ENCODE peak calls at places on chromosomes 7 and 10, in ten cellular contexts. One of them, this sample, is unnamed.

GRCh38 chr7:23604296-23604640 is 7.1 kb downstream of the CCDC126 start:
- DNase-seq in NB4: no peak
- DNase-seq in GM13977: no peak
- DNase-seq in left lung: no peak
- DNase-seq in MCF 10A: no peak
- DNase-seq in heart right ventricle: no peak
- DNase-seq in type B pancreatic cell: no peak
- DNase-seq in AG04450: no peak
- DNase-seq in right lobe of liver: no peak
- DNase-seq in RWPE1: no peak
- DNase-seq in this sample: no peak

GRCh38 chr10:74418285-74418872 is 267.4 kb downstream of the ADK start:
- DNase-seq in NB4: no peak
- DNase-seq in GM13977: no peak
- DNase-seq in left lung: no peak
- DNase-seq in MCF 10A: no peak
- DNase-seq in heart right ventricle: no peak
- DNase-seq in type B pancreatic cell: no peak
- DNase-seq in AG04450: no peak
- DNase-seq in right lobe of liver: no peak
- DNase-seq in RWPE1: no peak
- DNase-seq in this sample: no peak

GRCh38 chr7:157432541-157432956 is 95.7 kb downstream of the DNAJB6 start:
- DNase-seq in NB4: peak; percentile 99
- DNase-seq in GM13977: no peak
- DNase-seq in left lung: no peak
- DNase-seq in MCF 10A: peak; percentile 42
- DNase-seq in heart right ventricle: no peak
- DNase-seq in type B pancreatic cell: no peak
- DNase-seq in AG04450: peak; percentile 26
- DNase-seq in right lobe of liver: no peak
- DNase-seq in RWPE1: peak; percentile 62
- DNase-seq in this sample: no peak

GRCh38 chr10:102159831-102160230 is 7.6 kb downstream of the NOLC1 start:
- DNase-seq in NB4: peak; percentile 2
- DNase-seq in GM13977: no peak
- DNase-seq in left lung: no peak
- DNase-seq in MCF 10A: no peak
- DNase-seq in heart right ventricle: no peak
- DNase-seq in type B pancreatic cell: no peak
- DNase-seq in AG04450: no peak
- DNase-seq in right lobe of liver: no peak
- DNase-seq in RWPE1: no peak
- DNase-seq in this sample: no peak

GRCh38 chr10:86888585-86889381 is 68.6 kb downstream of the MMRN2 start:
- DNase-seq in NB4: peak; percentile 93
- DNase-seq in GM13977: peak; percentile 80
- DNase-seq in left lung: no peak
- DNase-seq in MCF 10A: peak; percentile 13
- DNase-seq in heart right ventricle: no peak
- DNase-seq in type B pancreatic cell: no peak
- DNase-seq in AG04450: no peak
- DNase-seq in right lobe of liver: no peak
- DNase-seq in RWPE1: peak; percentile 23
- DNase-seq in this sample: no peak

GRCh38 chr10:119235381-119235780 is 28.0 kb downstream of the GRK5 start:
- DNase-seq in NB4: no peak
- DNase-seq in GM13977: no peak
- DNase-seq in left lung: no peak
- DNase-seq in MCF 10A: peak; percentile 49
- DNase-seq in heart right ventricle: peak; percentile 62
- DNase-seq in type B pancreatic cell: no peak
- DNase-seq in AG04450: no peak
- DNase-seq in right lobe of liver: no peak
- DNase-seq in RWPE1: no peak
- DNase-seq in this sample: no peak

GRCh38 chr7:155518633-155519032 is 27.7 kb downstream of the CNPY1 start:
- DNase-seq in NB4: no peak
- DNase-seq in GM13977: no peak
- DNase-seq in left lung: no peak
- DNase-seq in MCF 10A: no peak
- DNase-seq in heart right ventricle: no peak
- DNase-seq in type B pancreatic cell: no peak
- DNase-seq in AG04450: no peak
- DNase-seq in right lobe of liver: no peak
- DNase-seq in RWPE1: no peak
- DNase-seq in this sample: no peak

GRCh38 chr10:79235765-79236755 is 111.2 kb upstream of the PPIF start:
- DNase-seq in NB4: no peak
- DNase-seq in GM13977: no peak
- DNase-seq in left lung: no peak
- DNase-seq in MCF 10A: no peak
- DNase-seq in heart right ventricle: no peak
- DNase-seq in type B pancreatic cell: no peak
- DNase-seq in AG04450: no peak
- DNase-seq in right lobe of liver: no peak
- DNase-seq in RWPE1: no peak
- DNase-seq in this sample: no peak

GRCh38 chr10:12629767-12630165 is 280.4 kb downstream of the CAMK1D start:
- DNase-seq in NB4: no peak
- DNase-seq in GM13977: no peak
- DNase-seq in left lung: no peak
- DNase-seq in MCF 10A: no peak
- DNase-seq in heart right ventricle: no peak
- DNase-seq in type B pancreatic cell: no peak
- DNase-seq in AG04450: no peak
- DNase-seq in right lobe of liver: no peak
- DNase-seq in RWPE1: no peak
- DNase-seq in this sample: no peak

GRCh38 chr10:64846706-64847105 is 1325.5 kb downstream of the REEP3 start:
- DNase-seq in NB4: no peak
- DNase-seq in GM13977: no peak
- DNase-seq in left lung: no peak
- DNase-seq in MCF 10A: no peak
- DNase-seq in heart right ventricle: no peak
- DNase-seq in type B pancreatic cell: no peak
- DNase-seq in AG04450: no peak
- DNase-seq in right lobe of liver: no peak
- DNase-seq in RWPE1: no peak
- DNase-seq in this sample: no peak

GRCh38 chr10:71474702-71475242 is 78.1 kb downstream of the CDH23 start:
- DNase-seq in NB4: no peak
- DNase-seq in GM13977: no peak
- DNase-seq in left lung: no peak
- DNase-seq in MCF 10A: no peak
- DNase-seq in heart right ventricle: no peak
- DNase-seq in type B pancreatic cell: no peak
- DNase-seq in AG04450: no peak
- DNase-seq in right lobe of liver: no peak
- DNase-seq in RWPE1: no peak
- DNase-seq in this sample: no peak

GRCh38 chr10:79148452-79149344 is 79.9 kb downstream of the ZMIZ1 start:
- DNase-seq in NB4: no peak
- DNase-seq in GM13977: no peak
- DNase-seq in left lung: peak; percentile 79
- DNase-seq in MCF 10A: peak; percentile 72
- DNase-seq in heart right ventricle: peak; percentile 86
- DNase-seq in type B pancreatic cell: no peak
- DNase-seq in AG04450: no peak
- DNase-seq in right lobe of liver: peak; percentile 93
- DNase-seq in RWPE1: peak; percentile 75
- DNase-seq in this sample: peak; percentile 44

GRCh38 chr7:7639847-7640220 is 718 bp upstream of the UMAD1 start:
- DNase-seq in NB4: peak; percentile 53
- DNase-seq in GM13977: peak; percentile 16
- DNase-seq in left lung: no peak
- DNase-seq in MCF 10A: peak; percentile 32
- DNase-seq in heart right ventricle: no peak
- DNase-seq in type B pancreatic cell: no peak
- DNase-seq in AG04450: no peak
- DNase-seq in right lobe of liver: no peak
- DNase-seq in RWPE1: peak; percentile 23
- DNase-seq in this sample: peak; percentile 5

GRCh38 chr7:132436121-132436520 is 140.1 kb downstream of the PLXNA4 start:
- DNase-seq in NB4: no peak
- DNase-seq in GM13977: no peak
- DNase-seq in left lung: no peak
- DNase-seq in MCF 10A: no peak
- DNase-seq in heart right ventricle: no peak
- DNase-seq in type B pancreatic cell: no peak
- DNase-seq in AG04450: no peak
- DNase-seq in right lobe of liver: no peak
- DNase-seq in RWPE1: no peak
- DNase-seq in this sample: no peak

GRCh38 chr10:21953585-21954057 is 49.9 kb downstream of the DNAJC1 start:
- DNase-seq in NB4: peak; percentile 46
- DNase-seq in GM13977: peak; percentile 45
- DNase-seq in left lung: no peak
- DNase-seq in MCF 10A: peak; percentile 71
- DNase-seq in heart right ventricle: no peak
- DNase-seq in type B pancreatic cell: no peak
- DNase-seq in AG04450: no peak
- DNase-seq in right lobe of liver: no peak
- DNase-seq in RWPE1: peak; percentile 79
- DNase-seq in this sample: no peak
- TF ChIP-seq CTCF in NB4: peak; percentile 22
- TF ChIP-seq CTCF in GM13977: peak; percentile 25
- TF ChIP-seq CTCF in left lung: peak; percentile 13
- TF ChIP-seq CTCF in MCF 10A: peak; percentile 40
- TF ChIP-seq CTCF in heart right ventricle: peak; percentile 10
- TF ChIP-seq CTCF in type B pancreatic cell: peak; percentile 72
- TF ChIP-seq CTCF in AG04450: peak; percentile 52
- TF ChIP-seq CTCF in right lobe of liver: peak; percentile 46
- TF ChIP-seq CTCF in RWPE1: peak; percentile 70
- TF ChIP-seq CTCF in this sample: no peak

GRCh38 chr10:105644978-105645377 is 1003.9 kb downstream of the SORCS3 start:
- DNase-seq in NB4: no peak
- DNase-seq in GM13977: no peak
- DNase-seq in left lung: no peak
- DNase-seq in MCF 10A: no peak
- DNase-seq in heart right ventricle: no peak
- DNase-seq in type B pancreatic cell: no peak
- DNase-seq in AG04450: no peak
- DNase-seq in right lobe of liver: no peak
- DNase-seq in RWPE1: no peak
- DNase-seq in this sample: no peak
- TF ChIP-seq CTCF in NB4: no peak
- TF ChIP-seq CTCF in GM13977: no peak
- TF ChIP-seq CTCF in left lung: no peak
- TF ChIP-seq CTCF in MCF 10A: no peak
- TF ChIP-seq CTCF in heart right ventricle: no peak
- TF ChIP-seq CTCF in type B pancreatic cell: no peak
- TF ChIP-seq CTCF in AG04450: no peak
- TF ChIP-seq CTCF in right lobe of liver: no peak
- TF ChIP-seq CTCF in RWPE1: no peak
- TF ChIP-seq CTCF in this sample: no peak

GRCh38 chr7:146136357-146136875 is 19.8 kb downstream of the CNTNAP2 start:
- DNase-seq in NB4: no peak
- DNase-seq in GM13977: no peak
- DNase-seq in left lung: no peak
- DNase-seq in MCF 10A: no peak
- DNase-seq in heart right ventricle: no peak
- DNase-seq in type B pancreatic cell: no peak
- DNase-seq in AG04450: no peak
- DNase-seq in right lobe of liver: no peak
- DNase-seq in RWPE1: no peak
- DNase-seq in this sample: no peak
- TF ChIP-seq CTCF in NB4: no peak
- TF ChIP-seq CTCF in GM13977: no peak
- TF ChIP-seq CTCF in left lung: no peak
- TF ChIP-seq CTCF in MCF 10A: no peak
- TF ChIP-seq CTCF in heart right ventricle: no peak
- TF ChIP-seq CTCF in type B pancreatic cell: no peak
- TF ChIP-seq CTCF in AG04450: no peak
- TF ChIP-seq CTCF in right lobe of liver: no peak
- TF ChIP-seq CTCF in RWPE1: no peak
- TF ChIP-seq CTCF in this sample: no peak

GRCh38 chr10:63582686-63583085 is 61.5 kb downstream of the REEP3 start:
- DNase-seq in NB4: no peak
- DNase-seq in GM13977: no peak
- DNase-seq in left lung: no peak
- DNase-seq in MCF 10A: no peak
- DNase-seq in heart right ventricle: no peak
- DNase-seq in type B pancreatic cell: no peak
- DNase-seq in AG04450: no peak
- DNase-seq in right lobe of liver: no peak
- DNase-seq in RWPE1: no peak
- DNase-seq in this sample: no peak

GRCh38 chr10:63583397-63583796 is 62.2 kb downstream of the REEP3 start:
- DNase-seq in NB4: no peak
- DNase-seq in GM13977: no peak
- DNase-seq in left lung: no peak
- DNase-seq in MCF 10A: no peak
- DNase-seq in heart right ventricle: no peak
- DNase-seq in type B pancreatic cell: no peak
- DNase-seq in AG04450: no peak
- DNase-seq in right lobe of liver: no peak
- DNase-seq in RWPE1: no peak
- DNase-seq in this sample: no peak

GRCh38 chr10:63586048-63586447 is 64.8 kb downstream of the REEP3 start:
- DNase-seq in NB4: no peak
- DNase-seq in GM13977: no peak
- DNase-seq in left lung: no peak
- DNase-seq in MCF 10A: no peak
- DNase-seq in heart right ventricle: no peak
- DNase-seq in type B pancreatic cell: no peak
- DNase-seq in AG04450: no peak
- DNase-seq in right lobe of liver: no peak
- DNase-seq in RWPE1: peak; percentile 33
- DNase-seq in this sample: no peak

GRCh38 chr10:63587191-63587590 is 66.0 kb downstream of the REEP3 start:
- DNase-seq in NB4: no peak
- DNase-seq in GM13977: no peak
- DNase-seq in left lung: no peak
- DNase-seq in MCF 10A: no peak
- DNase-seq in heart right ventricle: no peak
- DNase-seq in type B pancreatic cell: no peak
- DNase-seq in AG04450: no peak
- DNase-seq in right lobe of liver: no peak
- DNase-seq in RWPE1: no peak
- DNase-seq in this sample: no peak

DNA sequence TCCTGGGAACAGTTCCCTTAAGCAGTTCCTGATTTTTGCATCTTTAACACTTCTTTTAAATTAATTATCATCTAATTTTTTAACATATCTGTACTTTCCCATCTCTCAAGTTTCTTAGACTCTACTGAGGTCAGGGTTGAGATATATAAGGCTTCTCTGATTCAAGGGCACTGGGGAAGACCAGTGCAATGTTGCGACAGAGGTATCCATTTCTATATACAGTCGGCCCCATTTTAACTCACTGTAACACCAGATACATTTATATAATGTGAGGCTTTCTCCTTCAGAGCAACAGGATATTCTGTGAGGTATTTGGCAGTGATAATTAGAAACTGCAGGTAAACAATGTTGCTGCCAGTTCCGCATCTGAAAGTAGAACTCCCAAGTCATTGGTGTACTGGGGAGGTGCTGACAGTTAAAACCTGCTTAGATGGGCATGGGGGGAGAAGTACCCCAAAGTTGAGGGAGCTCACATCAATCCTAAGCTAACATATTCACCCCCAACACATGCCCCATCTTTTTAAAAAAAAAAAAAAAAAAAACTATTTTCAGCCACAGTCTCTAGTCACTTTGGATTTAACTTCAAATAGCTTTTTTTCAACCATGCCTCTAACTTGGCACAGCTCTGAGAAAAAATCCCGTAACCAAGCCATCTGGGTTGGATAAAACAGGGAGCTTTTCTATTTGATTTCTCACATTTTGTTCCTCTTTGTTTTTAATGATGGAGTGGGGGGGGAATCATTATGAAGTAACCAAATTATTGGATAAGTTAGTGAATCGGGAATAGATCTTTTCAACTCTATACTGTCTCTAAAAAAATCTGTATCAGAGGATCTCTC is 62.9 kb downstream of the REEP3 start:
- DNase-seq in NB4: peak; percentile 15
- DNase-seq in GM13977: no peak
- DNase-seq in left lung: no peak
- DNase-seq in MCF 10A: no peak
- DNase-seq in heart right ventricle: no peak
- DNase-seq in type B pancreatic cell: no peak
- DNase-seq in AG04450: no peak
- DNase-seq in right lobe of liver: no peak
- DNase-seq in RWPE1: no peak
- DNase-seq in this sample: no peak
- TF ChIP-seq CTCF in NB4: no peak
- TF ChIP-seq CTCF in GM13977: no peak
- TF ChIP-seq CTCF in left lung: no peak
- TF ChIP-seq CTCF in MCF 10A: no peak
- TF ChIP-seq CTCF in heart right ventricle: no peak
- TF ChIP-seq CTCF in type B pancreatic cell: no peak
- TF ChIP-seq CTCF in AG04450: no peak
- TF ChIP-seq CTCF in right lobe of liver: no peak
- TF ChIP-seq CTCF in RWPE1: no peak
- TF ChIP-seq CTCF in this sample: no peak

This sample was measured in Calu3.